ENCODE peak calls at places on chromosomes 12 and 14, in four cellular contexts. One of them, this sample, is unnamed.

GRCh38 chr12:34405286-34406227 is 383.3 kb downstream of the ALG10 start:
- DNase-seq in AG20443: peak
- DNase-seq in CD8-positive, alpha-beta T cell: no peak
- DNase-seq in HuH-7: no peak
- DNase-seq in this sample: peak

GRCh38 chr14:64673748-64674147 is 30.5 kb upstream of the PLEKHG3 start:
- DNase-seq in CD8-positive, alpha-beta T cell: peak
- DNase-seq in AG20443: peak
- DNase-seq in HuH-7: no peak
- DNase-seq in this sample: no peak

GRCh38 chr14:64745511-64746041 is 41.4 kb downstream of the PLEKHG3 start:
- DNase-seq in CD8-positive, alpha-beta T cell: no peak
- DNase-seq in HuH-7: no peak
- DNase-seq in AG20443: peak
- DNase-seq in this sample: no peak

GRCh38 chr12:54968181-54968730 is 16.3 kb downstream of the TESPA1 start:
- DNase-seq in AG20443: no peak
- DNase-seq in HuH-7: no peak
- DNase-seq in CD8-positive, alpha-beta T cell: no peak
- DNase-seq in this sample: no peak

GRCh38 chr12:53789570-53789969 is 37.8 kb upstream of the CISTR start:
- DNase-seq in CD8-positive, alpha-beta T cell: no peak
- DNase-seq in HuH-7: no peak
- DNase-seq in AG20443: no peak
- DNase-seq in this sample: no peak

GRCh38 chr12:8014836-8015235 is 17.7 kb upstream of the FOXJ2 start:
- DNase-seq in AG20443: no peak
- DNase-seq in HuH-7: no peak
- DNase-seq in CD8-positive, alpha-beta T cell: no peak
- DNase-seq in this sample: no peak

GRCh38 chr14:51978566-51979398 is 10.6 kb upstream of the RTRAF start:
- DNase-seq in CD8-positive, alpha-beta T cell: peak
- DNase-seq in HuH-7: peak
- DNase-seq in AG20443: peak
- DNase-seq in this sample: peak

GRCh38 chr12:60231301-60231700 is 635.5 kb downstream of the SLC16A7 start:
- DNase-seq in AG20443: peak
- DNase-seq in CD8-positive, alpha-beta T cell: no peak
- DNase-seq in HuH-7: no peak
- DNase-seq in this sample: no peak

GRCh38 chr14:28783593-28784143 is 17.1 kb downstream of the FOXG1 start:
- DNase-seq in CD8-positive, alpha-beta T cell: no peak
- DNase-seq in HuH-7: no peak
- DNase-seq in AG20443: no peak
- DNase-seq in this sample: no peak

GRCh38 chr14:88005050-88005481 is at the start of gene GPR65:
- DNase-seq in HuH-7: no peak
- DNase-seq in AG20443: peak
- DNase-seq in CD8-positive, alpha-beta T cell: no peak
- DNase-seq in this sample: no peak

GRCh38 chr12:120142231-120142877 is 25.8 kb upstream of the RAB35 start:
- DNase-seq in HuH-7: no peak
- DNase-seq in AG20443: no peak
- DNase-seq in CD8-positive, alpha-beta T cell: no peak
- DNase-seq in this sample: no peak

GRCh38 chr12:76922821-76923315 is 44.0 kb upstream of the CSRP2 start:
- DNase-seq in CD8-positive, alpha-beta T cell: no peak
- DNase-seq in AG20443: no peak
- DNase-seq in HuH-7: no peak
- DNase-seq in this sample: no peak

GRCh38 chr14:24958271-24958670 is 91.7 kb downstream of the STXBP6 start:
- DNase-seq in AG20443: no peak
- DNase-seq in HuH-7: no peak
- DNase-seq in CD8-positive, alpha-beta T cell: no peak
- DNase-seq in this sample: no peak

GRCh38 chr12:52037248-52037861 is 13.9 kb upstream of the NR4A1 start:
- DNase-seq in CD8-positive, alpha-beta T cell: no peak
- DNase-seq in AG20443: peak
- DNase-seq in HuH-7: peak
- DNase-seq in this sample: peak

GRCh38 chr12:63103489-63104131 is 47.4 kb downstream of the AVPR1A start:
- DNase-seq in HuH-7: no peak
- DNase-seq in CD8-positive, alpha-beta T cell: no peak
- DNase-seq in AG20443: peak
- DNase-seq in this sample: peak

This sample was measured in D341Med.